ENCODE peak calls at places on chromosome 10, in nine cellular contexts. L is AG04450, V is NT2/D1, J is transverse colon, Y is lung, Z is body of pancreas, A is aorta, T is pancreas, G is A549. N is an unnamed sample.

GRCh38 chr10:73744690-73744994 is 470 bp downstream of the SEC24C start:
- DNase-seq in L (no peak), V (no peak), J (peak; percentile 71), Y (peak; percentile 61), Z (peak; percentile 64), A (peak; percentile 78), T (peak; percentile 61), G (peak; percentile 65), N (no peak)

GRCh38 chr10:101829561-101830315 is 11.5 kb upstream of the OGA start:
- DNase-seq in L (no peak), V (no peak), J (peak; percentile 62), Y (peak; percentile 53), Z (peak; percentile 50), A (no peak), T (peak; percentile 63), G (no peak), N (peak; percentile 60)

GRCh38 chr10:3761916-3762708 is 22.9 kb downstream of the KLF6 start:
- DNase-seq in L (no peak), V (peak; percentile 74), J (no peak), Y (no peak), Z (no peak), A (no peak), T (no peak), G (no peak), N (no peak)

GRCh38 chr10:42960491-42961155 is 116.2 kb upstream of the RET start:
- DNase-seq in L (no peak), V (peak; percentile 28), J (no peak), Y (no peak), Z (no peak), A (no peak), T (peak; percentile 6), G (no peak), N (no peak)

GRCh38 chr10:11357361-11357760 is 254.1 kb downstream of the USP6NL start:
- DNase-seq in L (no peak), V (no peak), J (no peak), Y (no peak), Z (no peak), A (no peak), T (no peak), G (no peak), N (no peak)

GRCh38 chr10:21975378-21975990 is 28.0 kb downstream of the DNAJC1 start:
- DNase-seq in L (no peak), V (no peak), J (no peak), Y (no peak), Z (peak; percentile 5), A (no peak), T (no peak), G (no peak), N (no peak)

GRCh38 chr10:124587811-124588211 is 126.2 kb downstream of the LHPP start:
- DNase-seq in L (no peak), V (no peak), J (no peak), Y (no peak), Z (no peak), A (no peak), T (peak; percentile 6), G (no peak), N (no peak)

GRCh38 chr10:98460837-98461499 is 14.2 kb upstream of the HPS1 start:
- DNase-seq in L (peak; percentile 83), V (no peak), J (peak; percentile 63), Y (peak; percentile 51), Z (peak; percentile 92), A (peak; percentile 63), T (peak; percentile 72), G (peak; percentile 66), N (no peak)

GRCh38 chr10:17409170-17409733 is 45.1 kb downstream of the ST8SIA6 start:
- DNase-seq in L (no peak), V (no peak), J (no peak), Y (no peak), Z (no peak), A (no peak), T (no peak), G (no peak), N (no peak)

GRCh38 chr10:22629843-22630228 is 84.5 kb downstream of the PIP4K2A start:
- DNase-seq in L (no peak), V (no peak), J (no peak), Y (no peak), Z (no peak), A (no peak), T (no peak), G (no peak), N (no peak)

GRCh38 chr10:74750848-74751274 is 75.5 kb upstream of the KAT6B start:
- DNase-seq in L (no peak), V (no peak), J (no peak), Y (no peak), Z (no peak), A (no peak), T (no peak), G (no peak), N (no peak)

GRCh38 chr10:22252286-22252800 is 34.5 kb upstream of the EBLN1 start:
- DNase-seq in L (no peak), V (no peak), J (peak; percentile 27), Y (peak; percentile 49), Z (peak; percentile 48), A (peak; percentile 73), T (peak; percentile 52), G (no peak), N (peak; percentile 47)

GRCh38 chr10:87867453-87867852 is 4.0 kb downstream of the PTEN start:
- DNase-seq in L (no peak), V (no peak), J (no peak), Y (no peak), Z (no peak), A (no peak), T (no peak), G (no peak), N (no peak)

GRCh38 chr10:93751832-93752231 is 5.9 kb upstream of the LGI1 start:
- DNase-seq in L (no peak), V (no peak), J (peak; percentile 17), Y (no peak), Z (no peak), A (no peak), T (no peak), G (peak; percentile 61), N (peak; percentile 4)
- H3K4me3 ChIP-seq in L (no peak overlapping the region), V (no peak overlapping the region), J (no peak overlapping the region), Y (no peak overlapping the region), Z (no peak overlapping the region), A (no peak overlapping the region), T (no peak overlapping the region), G (no peak overlapping the region), N (no peak overlapping the region)

DNA sequence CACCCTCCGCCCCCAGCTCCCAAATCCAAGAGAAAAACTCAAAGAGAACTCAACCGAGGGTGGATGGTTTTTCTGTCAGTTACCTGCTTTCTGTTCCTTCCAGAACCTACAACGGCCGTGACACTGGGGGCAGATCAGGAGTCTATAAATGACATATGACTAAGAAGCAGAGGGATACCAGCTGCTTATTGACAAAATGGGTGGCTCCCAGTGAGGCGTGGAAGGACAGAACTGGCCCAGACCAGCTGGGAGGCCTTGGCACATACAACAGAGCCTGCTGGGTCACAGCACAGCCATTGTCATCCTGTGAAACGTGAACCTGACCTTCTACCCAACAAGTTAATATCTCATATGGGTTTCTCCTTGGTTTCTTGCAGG is 84.3 kb upstream of the ADRB1 start:
- DNase-seq in L (no peak), V (no peak), J (peak; percentile 84), Y (no peak), Z (no peak), A (no peak), T (no peak), G (no peak), N (no peak)
- H3K9me3 ChIP-seq in L (no peaks in the 10 kb centered on the region), V (no peaks in the 10 kb centered on the region), J (no peaks in the 10 kb centered on the region), Y (no peaks in the 10 kb centered on the region), Z (no peaks in the 10 kb centered on the region), A (no peaks in the 10 kb centered on the region), T (no peaks in the 10 kb centered on the region), G (no peaks in the 10 kb centered on the region), N (no peaks in the 10 kb centered on the region)

GRCh38 chr10:12409613-12410012 is 60.3 kb downstream of the CAMK1D start:
- DNase-seq in L (no peak), V (no peak), J (no peak), Y (no peak), Z (no peak), A (no peak), T (no peak), G (no peak), N (no peak)
- H3K4me3 ChIP-seq in L (no peak overlapping the region), V (no peak overlapping the region), J (no peak overlapping the region), Y (no peak overlapping the region), Z (no peak overlapping the region), A (no peak overlapping the region), T (no peak overlapping the region), G (no peak overlapping the region), N (no peak overlapping the region)

GRCh38 chr10:37125191-37125732 is at the start of gene ANKRD30A:
- DNase-seq in L (no peak), V (no peak), J (no peak), Y (no peak), Z (no peak), A (no peak), T (peak; percentile 15), G (no peak), N (no peak)
- H3K9me3 ChIP-seq in L (peaks cover 33% of the 10 kb centered on the region), V (no peaks in the 10 kb centered on the region), J (peaks cover 3% of the 10 kb centered on the region), Y (peaks cover 7% of the 10 kb centered on the region), Z (no peaks in the 10 kb centered on the region), A (no peaks in the 10 kb centered on the region), T (no peaks in the 10 kb centered on the region), G (no peaks in the 10 kb centered on the region), N (no peaks in the 10 kb centered on the region)

GRCh38 chr10:129725482-129725881 is 238.6 kb downstream of the EBF3 start:
- DNase-seq in L (no peak), V (no peak), J (no peak), Y (peak; percentile 19), Z (no peak), A (no peak), T (no peak), G (no peak), N (no peak)
- H3K4me3 ChIP-seq in L (no peak overlapping the region), V (no peak overlapping the region), J (no peak overlapping the region), Y (no peak overlapping the region), Z (no peak overlapping the region), A (no peak overlapping the region), T (no peak overlapping the region), G (no peak overlapping the region), N (no peak overlapping the region)

GRCh38 chr10:107873007-107873406 is 708.5 kb upstream of the SORCS1 start:
- DNase-seq in L (no peak), V (no peak), J (no peak), Y (no peak), Z (no peak), A (no peak), T (no peak), G (no peak), N (no peak)
- H3K9me3 ChIP-seq in L (peaks cover 8% of the 10 kb centered on the region), V (no peaks in the 10 kb centered on the region), J (no peaks in the 10 kb centered on the region), Y (no peaks in the 10 kb centered on the region), Z (no peaks in the 10 kb centered on the region), A (no peaks in the 10 kb centered on the region), T (no peaks in the 10 kb centered on the region), G (no peaks in the 10 kb centered on the region), N (no peaks in the 10 kb centered on the region)

GRCh38 chr10:122875843-122876492 is 3.4 kb downstream of the FAM24B start:
- DNase-seq in L (no peak), V (peak; percentile 87), J (no peak), Y (no peak), Z (peak; percentile 14), A (no peak), T (no peak), G (no peak), N (no peak)
- H3K4me3 ChIP-seq in L (no peak overlapping the region), V (no peak overlapping the region), J (no peak overlapping the region), Y (no peak overlapping the region), Z (no peak overlapping the region), A (no peak overlapping the region), T (no peak overlapping the region), G (no peak overlapping the region), N (no peak overlapping the region)